ENCODE peak calls at places on chromosomes 4 and X, in nine cellular contexts. G is astrocyte; N is tibial nerve; Z is heart left ventricle; J is lung; M is AG09319; V is CD4-positive, alpha-beta T cell; Q is foreskin fibroblast; H is AG09309. A is an unnamed sample.

GRCh38 chrX:103585421-103586313 is at the start of gene TCEAL4:
- DNase-seq in G (no peak), N (peak; percentile 45), Z (peak; percentile 54), J (peak; percentile 53), M (no peak), V (peak; percentile 3), Q (no peak), H (no peak), A (peak; percentile 15)

GRCh38 chr4:82744284-82744963 is 54.2 kb downstream of the SCD5 start:
- DNase-seq in G (no peak), N (no peak), Z (no peak), J (peak; percentile 73), M (no peak), V (no peak), Q (no peak), H (no peak), A (no peak)

GRCh38 chr4:15327311-15328298 is 100.2 kb upstream of the C1QTNF7 start:
- DNase-seq in G (peak; percentile 63), N (peak; percentile 19), Z (peak; percentile 45), J (no peak), M (peak; percentile 88), V (no peak), Q (peak; percentile 92), H (peak; percentile 87), A (no peak)

GRCh38 chrX:122625821-122626220 is 558.3 kb upstream of the GRIA3 start:
- DNase-seq in G (peak; percentile 85), N (no peak), Z (no peak), J (no peak), M (peak; percentile 87), V (no peak), Q (peak; percentile 87), H (peak; percentile 46), A (no peak)

GRCh38 chr4:107283587-107284559 is 247.8 kb upstream of the DKK2 start:
- DNase-seq in G (peak; percentile 97), N (no peak), Z (no peak), J (no peak), M (peak; percentile 71), V (no peak), Q (peak; percentile 96), H (peak; percentile 84), A (no peak)

GRCh38 chrX:45710081-45710801 is 509.6 kb upstream of the DIPK2B start:
- DNase-seq in G (peak; percentile 99), N (no peak), Z (no peak), J (no peak), M (peak; percentile 66), V (no peak), Q (peak; percentile 92), H (peak; percentile 93), A (no peak)

GRCh38 chr4:1400861-1401408 is 5.3 kb downstream of the NKX1-1 start:
- DNase-seq in G (no peak), N (no peak), Z (peak; percentile 14), J (no peak), M (no peak), V (no peak), Q (no peak), H (no peak), A (no peak)

GRCh38 chr4:158535130-158535614 is 13.5 kb downstream of the RXFP1 start:
- DNase-seq in G (peak; percentile 84), N (no peak), Z (no peak), J (no peak), M (peak; percentile 4), V (no peak), Q (peak; percentile 35), H (peak; percentile 45), A (no peak)

GRCh38 chr4:26985836-26986235 is 125.2 kb downstream of the STIM2 start:
- DNase-seq in G (peak; percentile 70), N (no peak), Z (no peak), J (no peak), M (no peak), V (peak; percentile 15), Q (no peak), H (no peak), A (no peak)

GRCh38 chr4:167973513-167973912 is 118.8 kb upstream of the ANXA10 start:
- DNase-seq in G (no peak), N (no peak), Z (no peak), J (no peak), M (no peak), V (no peak), Q (no peak), H (no peak), A (no peak)

GRCh38 chrX:152904151-152905080 is 6.5 kb downstream of the ZNF185 start:
- DNase-seq in G (peak; percentile 66), N (peak; percentile 26), Z (no peak), J (no peak), M (peak; percentile 11), V (peak; percentile 15), Q (peak; percentile 73), H (peak; percentile 13), A (peak; percentile 20)

GRCh38 chrX:109629310-109629709 is 4.3 kb upstream of the KCNE5 start:
- DNase-seq in G (no peak), N (no peak), Z (no peak), J (no peak), M (no peak), V (no peak), Q (peak; percentile 2), H (no peak), A (no peak)

GRCh38 chrX:39922497-39922896 is 175.3 kb downstream of the BCOR start:
- DNase-seq in G (no peak), N (no peak), Z (no peak), J (no peak), M (no peak), V (no peak), Q (no peak), H (no peak), A (no peak)

GRCh38 chrX:118978451-118978850 is 4.0 kb downstream of the LONRF3 start:
- DNase-seq in G (no peak), N (no peak), Z (no peak), J (no peak), M (no peak), V (no peak), Q (no peak), H (no peak), A (no peak)

GRCh38 chrX:7514871-7515599 is 327.9 kb upstream of the VCX start:
- DNase-seq in G (no peak), N (no peak), Z (no peak), J (no peak), M (no peak), V (no peak), Q (peak; percentile 63), H (no peak), A (no peak)

GRCh38 chr4:94165256-94165655 is 42.4 kb upstream of the SMARCAD1 start:
- DNase-seq in G (no peak), N (no peak), Z (no peak), J (no peak), M (no peak), V (no peak), Q (no peak), H (no peak), A (no peak)

GRCh38 chr4:94171616-94172015 is 36.0 kb upstream of the SMARCAD1 start:
- DNase-seq in G (no peak), N (no peak), Z (no peak), J (no peak), M (no peak), V (no peak), Q (no peak), H (no peak), A (no peak)

GRCh38 chr4:94169803-94170372 is 37.8 kb upstream of the SMARCAD1 start:
- DNase-seq in G (no peak), N (no peak), Z (no peak), J (no peak), M (no peak), V (no peak), Q (no peak), H (no peak), A (no peak)

DNA sequence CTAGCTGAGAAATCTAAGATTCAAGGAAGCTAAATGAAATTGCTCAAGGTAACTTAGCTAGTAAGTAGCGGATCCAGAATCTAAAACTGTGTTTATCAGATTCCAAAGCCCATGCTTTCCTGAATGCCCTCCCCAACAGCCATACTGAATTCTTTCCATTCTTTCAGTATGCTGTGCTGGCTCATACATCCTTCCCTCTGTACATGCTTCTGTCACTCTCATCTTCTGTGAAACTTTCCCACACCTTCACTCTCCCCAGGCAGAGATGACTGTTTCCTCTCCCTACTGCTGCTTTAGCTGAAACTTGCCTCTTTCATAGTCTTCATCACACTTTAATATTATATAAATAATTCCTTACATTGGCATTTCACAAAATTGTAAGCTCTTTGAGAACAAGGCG is 39.3 kb upstream of the SMARCAD1 start:
- DNase-seq in G (no peak), N (no peak), Z (no peak), J (no peak), M (no peak), V (no peak), Q (no peak), H (no peak), A (no peak)
- TF ChIP-seq CTCF in G (no peak), N (no peak), Z (no peak), J (no peak), M (no peak), V (no peak), Q (no peak), H (no peak), A (no peak)

DNA sequence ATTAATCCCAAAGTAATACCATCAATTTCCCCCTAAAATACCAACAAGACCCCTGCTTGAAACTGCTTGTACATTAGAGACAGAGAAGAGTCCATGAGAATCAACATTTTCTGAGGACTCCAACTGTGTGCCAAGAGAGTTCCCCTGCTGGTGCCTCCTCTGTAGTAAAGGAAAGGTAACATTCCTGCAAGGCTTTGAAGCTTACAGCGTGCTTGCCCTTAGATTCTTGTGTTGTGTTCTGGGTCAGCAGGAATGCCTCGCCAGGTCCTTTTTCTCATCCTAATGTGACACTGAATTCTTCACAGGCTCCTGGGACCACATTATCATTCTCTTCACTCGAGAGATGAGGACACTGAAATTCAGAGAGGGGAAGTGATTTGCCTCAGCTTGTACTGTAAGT is 9.7 kb upstream of the EOLA2 start:
- DNase-seq in G (no peak), N (no peak), Z (no peak), J (no peak), M (no peak), V (no peak), Q (no peak), H (no peak), A (no peak)
- TF ChIP-seq CTCF in G (no peak), N (no peak), Z (no peak), J (no peak), M (no peak), V (no peak), Q (no peak), H (no peak), A (no peak)

GRCh38 chrX:19017271-19017670 is 33.4 kb upstream of the PHKA2 start:
- DNase-seq in G (no peak), N (no peak), Z (no peak), J (no peak), M (no peak), V (no peak), Q (no peak), H (no peak), A (no peak)
- TF ChIP-seq CTCF in G (peak; percentile 33), N (no peak), Z (peak; percentile 28), J (peak; percentile 13), M (peak; percentile 53), V (no peak), Q (peak; percentile 45), H (peak; percentile 53), A (no peak)

DNA sequence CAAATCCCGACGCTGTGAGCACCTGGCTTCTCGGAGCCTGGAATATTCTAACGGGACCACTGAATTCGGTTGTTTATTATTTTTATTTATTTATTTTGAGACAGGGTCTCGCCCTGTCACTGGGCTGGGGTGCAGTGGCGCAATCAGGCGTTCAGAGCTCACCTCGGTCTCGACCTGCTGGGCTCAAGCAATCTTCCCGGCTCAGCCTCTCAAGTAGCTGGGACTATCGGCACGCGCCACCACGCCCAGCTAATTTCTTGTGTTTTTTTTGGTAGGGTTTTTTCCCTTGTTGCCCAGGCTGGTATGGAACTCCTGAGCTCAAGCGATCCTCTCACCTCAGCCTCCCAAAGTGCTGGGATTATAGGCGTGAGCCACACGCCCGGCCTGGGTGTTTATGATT is 21.5 kb upstream of the S100P start:
- DNase-seq in G (no peak), N (no peak), Z (no peak), J (no peak), M (no peak), V (no peak), Q (no peak), H (no peak), A (no peak)
- TF ChIP-seq CTCF in G (no peak), N (no peak), Z (no peak), J (no peak), M (no peak), V (no peak), Q (no peak), H (no peak), A (no peak)

A was measured in natural killer cell.